ENCODE peak calls at places on chromosomes 11 and 22, in four cellular contexts. L is HCT116, J is RWPE1, T is RWPE2. Y is an unnamed sample.

GRCh38 chr11:6219359-6219758 is 14.0 kb downstream of the C11orf42 start:
- DNase-seq in L (no peak), J (peak; percentile 84), T (no peak), Y (peak; percentile 48)

GRCh38 chr11:129489254-129489653 is 113.6 kb downstream of the BARX2 start:
- DNase-seq in L (no peak), J (no peak), T (no peak), Y (no peak)

GRCh38 chr11:20060647-20061205 is 99.5 kb downstream of the DBX1 start:
- DNase-seq in L (no peak), J (no peak), T (no peak), Y (no peak)

GRCh38 chr11:130585545-130585944 is 137.1 kb downstream of the ADAMTS15 start:
- DNase-seq in L (no peak), J (peak; percentile 35), T (no peak), Y (no peak)

GRCh38 chr11:21411114-21411513 is 741.7 kb downstream of the NELL1 start:
- DNase-seq in L (no peak), J (no peak), T (no peak), Y (no peak)

GRCh38 chr11:64868904-64869570 is 9.4 kb downstream of the EHD1 start:
- DNase-seq in L (no peak), J (peak; percentile 92), T (peak; percentile 89), Y (peak; percentile 81)

GRCh38 chr11:120612363-120613263 is 101.1 kb downstream of the GRIK4 start:
- DNase-seq in L (no peak), J (no peak), T (no peak), Y (peak; percentile 53)

GRCh38 chr11:94400839-94401772 is at the start of gene GPR83:
- DNase-seq in L (no peak), J (no peak), T (no peak), Y (no peak)

GRCh38 chr22:49676783-49677494 is 150.7 kb downstream of the BRD1 start:
- DNase-seq in L (no peak), J (no peak), T (no peak), Y (no peak)

GRCh38 chr22:23789121-23789520 is 2.4 kb downstream of the SMARCB1 start:
- DNase-seq in L (no peak), J (no peak), T (no peak), Y (no peak)

GRCh38 chr11:86418929-86419328 is 44.2 kb downstream of the CCDC81 start:
- DNase-seq in L (no peak), J (peak; percentile 15), T (no peak), Y (no peak)

GRCh38 chr11:11612439-11612838 is 9.4 kb downstream of the GALNT18 start:
- DNase-seq in L (no peak), J (no peak), T (no peak), Y (no peak)

GRCh38 chr11:113557926-113558325 is 82.7 kb upstream of the DRD2 start:
- DNase-seq in L (no peak), J (no peak), T (no peak), Y (no peak)

GRCh38 chr11:9616042-9616640 is 42.7 kb downstream of the WEE1 start:
- DNase-seq in L (no peak), J (no peak), T (no peak), Y (no peak)

GRCh38 chr11:27293500-27294417 is 69.3 kb downstream of the CCDC34 start:
- DNase-seq in L (no peak), J (no peak), T (no peak), Y (no peak)

GRCh38 chr22:30210235-30210831 is 36.2 kb downstream of the LIF start:
- DNase-seq in L (peak; percentile 96), J (peak; percentile 77), T (peak; percentile 93), Y (no peak)

GRCh38 chr22:35697142-35697541 is 20.5 kb upstream of the APOL5 start:
- DNase-seq in L (no peak), J (no peak), T (no peak), Y (no peak)

GRCh38 chr11:131870305-131870704 is 499.9 kb downstream of the NTM start:
- DNase-seq in L (no peak), J (no peak), T (no peak), Y (no peak)

GRCh38 chr11:122439911-122440782 is 215.4 kb upstream of the UBASH3B start:
- DNase-seq in L (no peak), J (no peak), T (no peak), Y (no peak)

GRCh38 chr11:47869548-47870393 is 21.6 kb upstream of the NUP160 start:
- DNase-seq in L (peak; percentile 27), J (no peak), T (no peak), Y (no peak)

GRCh38 chr22:20549232-20549841 is 41.9 kb downstream of the MED15 start:
- DNase-seq in L (no peak), J (no peak), T (no peak), Y (no peak)

GRCh38 chr22:46578824-46579561 is 41.2 kb upstream of the GRAMD4 start:
- DNase-seq in L (no peak), J (no peak), T (peak; percentile 55), Y (no peak)

GRCh38 chr22:44683237-44683636 is 18.8 kb upstream of the PRR5 start:
- DNase-seq in L (no peak), J (no peak), T (no peak), Y (no peak)

GRCh38 chr11:128341767-128342318 is 245.5 kb downstream of the ETS1 start:
- DNase-seq in L (no peak), J (no peak), T (no peak), Y (no peak)

GRCh38 chr11:117470576-117470975 is 142.9 kb downstream of the CEP164 start:
- DNase-seq in L (no peak), J (no peak), T (no peak), Y (no peak)

GRCh38 chr11:117465236-117465997 is 137.8 kb downstream of the CEP164 start:
- DNase-seq in L (no peak), J (no peak), T (no peak), Y (no peak)

GRCh38 chr11:117466966-117467365 is 139.3 kb downstream of the CEP164 start:
- DNase-seq in L (no peak), J (no peak), T (no peak), Y (no peak)

GRCh38 chr11:117471776-117472175 is 144.1 kb downstream of the CEP164 start:
- DNase-seq in L (no peak), J (no peak), T (no peak), Y (no peak)

DNA sequence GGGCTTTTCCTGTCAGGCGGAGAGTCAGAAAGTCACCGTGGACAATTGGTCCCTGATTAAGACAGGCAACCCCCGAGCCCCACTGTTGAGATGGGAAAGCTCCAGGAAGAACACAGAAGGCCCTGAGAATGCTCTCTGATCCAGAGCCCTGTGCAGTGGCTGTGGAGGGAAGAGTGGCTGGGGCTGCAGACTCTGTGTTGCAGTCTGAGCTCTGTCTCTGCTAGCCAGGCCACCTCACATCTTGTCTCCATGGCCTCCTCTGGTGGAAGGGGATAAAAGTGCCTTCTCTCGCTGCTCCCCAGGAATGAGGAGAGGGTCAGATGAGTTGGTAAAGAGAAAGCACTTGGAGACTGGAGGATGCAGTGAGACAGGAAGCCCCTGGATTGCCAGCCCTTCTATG is 141.2 kb downstream of the CEP164 start:
- DNase-seq in L (no peak), J (no peak), T (no peak), Y (no peak)
- TF ChIP-seq CTCF in L (no peak), J (no peak), T (no peak), Y (no peak)

GRCh38 chr11:2886191-2886894 is 768 bp upstream of the CDKN1C start:
- DNase-seq in L (no peak), J (no peak), T (no peak), Y (no peak)
- H3K27ac ChIP-seq in L (peak overlapping the region; percentile 23), J (peak overlapping the region; percentile 67), T (no peak overlapping the region), Y (no peak overlapping the region)

GRCh38 chr22:29205598-29206371 is at the start of gene EMID1:
- DNase-seq in L (no peak), J (no peak), T (no peak), Y (no peak)
- TF ChIP-seq CTCF in L (no peak), J (peak; percentile 20), T (peak; percentile 32), Y (peak; percentile 31)

DNA sequence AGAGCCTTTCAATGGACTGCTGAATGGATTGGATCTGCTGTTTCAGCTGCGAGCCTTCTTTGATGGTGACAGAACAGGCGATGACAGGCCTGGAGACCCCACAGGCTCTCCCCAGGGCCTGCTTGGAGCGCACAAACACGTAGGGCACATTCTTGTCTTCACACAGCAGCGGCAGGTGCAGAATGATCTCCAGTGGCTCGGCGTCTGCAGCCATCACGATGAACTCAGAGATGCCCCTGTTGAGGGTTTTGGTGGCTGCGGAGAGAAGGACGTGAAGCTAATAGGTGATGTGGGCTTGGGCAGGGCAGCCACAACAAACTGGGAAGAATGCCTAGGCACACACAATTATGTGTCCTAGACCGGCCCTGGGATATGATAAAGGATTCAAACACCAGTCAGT is 13.7 kb downstream of the SNU13 start:
- DNase-seq in L (no peak), J (no peak), T (no peak), Y (no peak)
- H3K27ac ChIP-seq in L (no peak overlapping the region), J (peak overlapping the region; percentile 32), T (no peak overlapping the region), Y (no peak overlapping the region)

GRCh38 chr11:75350743-75351540 is 519 bp downstream of the ARRB1 start:
- DNase-seq in L (no peak), J (no peak), T (no peak), Y (no peak)
- TF ChIP-seq CTCF in L (peak; percentile 39), J (no peak), T (no peak), Y (peak; percentile 15)

GRCh38 chr11:115193931-115194797 is 310.1 kb downstream of the CADM1 start:
- DNase-seq in L (no peak), J (no peak), T (no peak), Y (no peak)
- H3K27ac ChIP-seq in L (no peak overlapping the region), J (no peak overlapping the region), T (no peak overlapping the region), Y (no peak overlapping the region)

GRCh38 chr22:17890892-17891291 is 116.6 kb upstream of the BID start:
- DNase-seq in L (no peak), J (no peak), T (no peak), Y (no peak)

GRCh38 chr22:17891427-17892167 is 117.3 kb upstream of the BID start:
- DNase-seq in L (no peak), J (no peak), T (no peak), Y (no peak)

GRCh38 chr22:17890245-17890671 is 116.0 kb upstream of the BID start:
- DNase-seq in L (no peak), J (peak; percentile 6), T (no peak), Y (no peak)

GRCh38 chr22:17888439-17888838 is 114.2 kb upstream of the BID start:
- DNase-seq in L (no peak), J (no peak), T (no peak), Y (no peak)

GRCh38 chr22:17888855-17889254 is 114.6 kb upstream of the BID start:
- DNase-seq in L (no peak), J (no peak), T (no peak), Y (no peak)
- TF ChIP-seq CTCF in L (no peak), J (no peak), T (peak; percentile 25), Y (peak; percentile 62)